ENCODE peak calls at places on chromosomes 12 and 14, in six cellular contexts. B, P, A, V, W and H are unnamed samples.

GRCh38 chr14:100096656-100097055 is 31.4 kb downstream of the EVL start:
- DNase-seq in A (no peak), B (no peak), W (no peak), P (peak), V (no peak), H (no peak)

GRCh38 chr12:87807127-87807526 is 222.1 kb downstream of the C12orf50 start:
- DNase-seq in B (no peak), V (no peak), A (no peak), W (no peak), P (no peak), H (no peak)

GRCh38 chr12:16610006-16610520 is 4.1 kb upstream of the LMO3 start:
- DNase-seq in A (no peak), B (no peak), W (no peak), P (no peak), V (no peak), H (no peak)

GRCh38 chr12:80709811-80710726 is 2.6 kb downstream of the MYF6 start:
- DNase-seq in P (no peak), B (no peak), A (no peak), W (peak), V (no peak), H (peak)

GRCh38 chr12:94954029-94954685 is 49.3 kb downstream of the NDUFA12 start:
- DNase-seq in W (no peak), V (peak), P (peak), B (no peak), A (no peak), H (peak)

GRCh38 chr12:116773276-116773731 is 35.2 kb downstream of the RNFT2 start:
- DNase-seq in B (no peak), V (no peak), A (no peak), P (peak), W (no peak), H (peak)

GRCh38 chr14:65332141-65332871 is 80.2 kb upstream of the FUT8 start:
- DNase-seq in V (no peak), B (no peak), P (peak), W (peak), A (no peak), H (peak)

GRCh38 chr12:100403446-100403845 is 46.6 kb downstream of the SLC17A8 start:
- DNase-seq in P (no peak), V (no peak), W (no peak), B (no peak), A (no peak), H (no peak)